ENCODE peak calls at places on chromosomes 7 and 10, in six cellular contexts. One of them, this sample, is unnamed.

GRCh38 chr10:17123062-17123661 is 6.4 kb downstream of the CUBN start:
- DNase-seq in H1: no peak
- DNase-seq in trophoblast cell: no peak
- DNase-seq in neuronal stem cell: no peak
- DNase-seq in mesenchymal stem cell: peak
- DNase-seq in IMR-90: peak
- DNase-seq in this sample: no peak

GRCh38 chr7:124799448-124799847 is 33.9 kb upstream of the GPR37 start:
- DNase-seq in IMR-90: no peak
- DNase-seq in neuronal stem cell: no peak
- DNase-seq in trophoblast cell: no peak
- DNase-seq in H1: no peak
- DNase-seq in mesenchymal stem cell: no peak
- DNase-seq in this sample: no peak

GRCh38 chr10:29613791-29614190 is 21.0 kb downstream of the SVIL start:
- DNase-seq in trophoblast cell: no peak
- DNase-seq in IMR-90: peak
- DNase-seq in H1: no peak
- DNase-seq in neuronal stem cell: no peak
- DNase-seq in mesenchymal stem cell: no peak
- DNase-seq in this sample: no peak

GRCh38 chr10:17607603-17608332 is 9.4 kb downstream of the HACD1 start:
- DNase-seq in IMR-90: peak
- DNase-seq in neuronal stem cell: peak
- DNase-seq in H1: no peak
- DNase-seq in mesenchymal stem cell: peak
- DNase-seq in trophoblast cell: peak
- DNase-seq in this sample: no peak

GRCh38 chr7:69067397-69067796 is 530.9 kb upstream of the AUTS2 start:
- DNase-seq in neuronal stem cell: no peak
- DNase-seq in H1: peak
- DNase-seq in IMR-90: no peak
- DNase-seq in mesenchymal stem cell: no peak
- DNase-seq in trophoblast cell: peak
- DNase-seq in this sample: peak

GRCh38 chr10:104303594-104304178 is 34.6 kb downstream of the ITPRIP start:
- DNase-seq in neuronal stem cell: no peak
- DNase-seq in mesenchymal stem cell: no peak
- DNase-seq in IMR-90: no peak
- DNase-seq in H1: no peak
- DNase-seq in trophoblast cell: no peak
- DNase-seq in this sample: no peak

GRCh38 chr7:90816511-90817142 is 220.5 kb downstream of the CDK14 start:
- DNase-seq in H1: no peak
- DNase-seq in mesenchymal stem cell: peak
- DNase-seq in trophoblast cell: peak
- DNase-seq in neuronal stem cell: no peak
- DNase-seq in IMR-90: peak
- DNase-seq in this sample: no peak

GRCh38 chr7:91949221-91950009 is 8.8 kb downstream of the AKAP9 start:
- DNase-seq in trophoblast cell: no peak
- DNase-seq in IMR-90: peak
- DNase-seq in mesenchymal stem cell: peak
- DNase-seq in neuronal stem cell: no peak
- DNase-seq in H1: no peak
- DNase-seq in this sample: no peak

GRCh38 chr10:373015-373414 is 237.8 kb downstream of the ZMYND11 start:
- DNase-seq in IMR-90: peak
- DNase-seq in trophoblast cell: no peak
- DNase-seq in neuronal stem cell: no peak
- DNase-seq in mesenchymal stem cell: peak
- DNase-seq in H1: no peak
- DNase-seq in this sample: no peak

GRCh38 chr7:41943098-41943577 is 240.2 kb upstream of the INHBA start:
- DNase-seq in mesenchymal stem cell: peak
- DNase-seq in neuronal stem cell: peak
- DNase-seq in H1: no peak
- DNase-seq in trophoblast cell: peak
- DNase-seq in IMR-90: peak
- DNase-seq in this sample: peak

GRCh38 chr10:85648279-85648754 is 718.3 kb downstream of the GRID1 start:
- DNase-seq in IMR-90: no peak
- DNase-seq in neuronal stem cell: no peak
- DNase-seq in trophoblast cell: peak
- DNase-seq in H1: no peak
- DNase-seq in mesenchymal stem cell: peak
- DNase-seq in this sample: no peak
- H3K14ac ChIP-seq in IMR-90: no peak
- H3K14ac ChIP-seq in neuronal stem cell: no peak
- H3K14ac ChIP-seq in trophoblast cell: no peak
- H3K14ac ChIP-seq in H1: no peak
- H3K14ac ChIP-seq in mesenchymal stem cell: no peak
- H3K14ac ChIP-seq in this sample: no peak

GRCh38 chr7:2500701-2501100 is 18.9 kb upstream of the LFNG start:
- DNase-seq in mesenchymal stem cell: no peak
- DNase-seq in trophoblast cell: no peak
- DNase-seq in neuronal stem cell: no peak
- DNase-seq in H1: no peak
- DNase-seq in IMR-90: no peak
- DNase-seq in this sample: no peak
- H4K91ac ChIP-seq in mesenchymal stem cell: no peak
- H4K91ac ChIP-seq in trophoblast cell: no peak
- H4K91ac ChIP-seq in neuronal stem cell: peak
- H4K91ac ChIP-seq in H1: peak
- H4K91ac ChIP-seq in IMR-90: no peak
- H4K91ac ChIP-seq in this sample: no peak

DNA sequence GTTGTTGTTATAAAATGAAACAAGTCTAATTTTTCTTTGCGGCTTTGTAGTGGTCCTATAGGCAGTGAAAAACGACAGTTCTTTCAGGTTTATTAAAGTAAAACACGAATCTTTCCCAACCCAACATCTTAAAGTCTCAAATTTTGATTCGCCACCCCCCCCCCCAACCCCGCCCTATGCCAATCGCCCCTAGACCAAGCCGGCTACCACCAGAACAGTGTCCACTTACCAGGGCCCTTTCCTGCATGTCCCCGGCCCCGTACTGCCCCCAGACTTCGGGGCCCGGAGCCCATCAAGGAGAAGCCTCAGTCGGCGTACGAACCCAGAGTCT is 335 bp upstream of the CHCHD1 start:
- DNase-seq in H1: no peak
- DNase-seq in mesenchymal stem cell: no peak
- DNase-seq in neuronal stem cell: no peak
- DNase-seq in trophoblast cell: no peak
- DNase-seq in IMR-90: no peak
- DNase-seq in this sample: no peak
- H3K18ac ChIP-seq in H1: peak
- H3K18ac ChIP-seq in mesenchymal stem cell: peak
- H3K18ac ChIP-seq in neuronal stem cell: peak
- H3K18ac ChIP-seq in trophoblast cell: peak
- H3K18ac ChIP-seq in IMR-90: no peak
- H3K18ac ChIP-seq in this sample: no peak

DNA sequence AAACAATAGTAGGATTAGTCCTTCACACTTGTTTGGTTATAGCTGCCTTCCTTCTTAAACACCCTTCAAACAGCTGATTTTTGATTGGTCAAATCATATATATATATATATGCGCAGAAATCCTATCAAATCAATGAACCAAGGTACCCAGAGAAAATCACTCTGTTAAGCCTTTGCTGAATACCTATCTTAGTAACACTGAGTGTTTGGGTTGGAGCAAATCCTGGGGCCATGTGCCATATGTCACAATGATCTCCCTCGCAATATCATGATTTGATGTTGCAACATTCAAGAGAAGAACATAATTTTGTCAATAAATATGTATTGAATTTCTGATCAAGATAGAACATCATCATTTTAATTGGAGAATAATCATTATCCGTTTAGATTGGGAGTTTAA is 795.6 kb downstream of the REEP3 start:
- DNase-seq in mesenchymal stem cell: no peak
- DNase-seq in trophoblast cell: no peak
- DNase-seq in H1: no peak
- DNase-seq in neuronal stem cell: no peak
- DNase-seq in IMR-90: no peak
- DNase-seq in this sample: no peak
- H3K14ac ChIP-seq in mesenchymal stem cell: no peak
- H3K14ac ChIP-seq in trophoblast cell: no peak
- H3K14ac ChIP-seq in H1: no peak
- H3K14ac ChIP-seq in neuronal stem cell: no peak
- H3K14ac ChIP-seq in IMR-90: no peak
- H3K14ac ChIP-seq in this sample: no peak

GRCh38 chr10:96690755-96691730 is 29.3 kb downstream of the PIK3AP1 start:
- DNase-seq in trophoblast cell: peak
- DNase-seq in H1: no peak
- DNase-seq in mesenchymal stem cell: no peak
- DNase-seq in IMR-90: peak
- DNase-seq in neuronal stem cell: no peak
- DNase-seq in this sample: no peak
- H4K91ac ChIP-seq in trophoblast cell: no peak
- H4K91ac ChIP-seq in H1: no peak
- H4K91ac ChIP-seq in mesenchymal stem cell: no peak
- H4K91ac ChIP-seq in IMR-90: no peak
- H4K91ac ChIP-seq in neuronal stem cell: no peak
- H4K91ac ChIP-seq in this sample: no peak

DNA sequence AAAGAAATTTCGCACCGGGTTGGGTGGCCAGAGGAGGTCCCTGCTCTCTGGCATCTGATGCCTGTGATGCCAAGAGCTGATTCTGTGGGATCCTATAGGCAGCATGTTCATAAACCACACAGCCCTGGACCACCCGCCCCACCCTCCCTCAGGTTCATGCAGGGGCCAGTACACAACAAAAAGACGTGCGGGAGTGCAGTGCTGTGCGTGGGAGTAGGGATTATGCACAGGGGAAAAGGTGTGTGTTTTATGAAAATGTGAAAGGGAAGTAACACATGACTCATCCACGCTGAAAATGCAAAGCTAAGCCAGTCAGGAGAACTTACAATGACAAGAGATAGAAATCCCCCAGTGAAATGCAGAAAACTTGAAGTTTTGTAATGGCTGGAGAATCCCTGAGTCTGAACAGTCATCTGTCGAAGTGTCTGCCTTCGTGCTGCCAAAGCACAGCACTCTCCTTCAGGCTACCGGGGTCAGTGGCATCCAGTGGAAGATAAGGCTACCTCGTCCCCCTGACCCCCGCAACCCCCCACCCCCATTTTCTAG is 1.1 kb downstream of the KIAA1217 start:
- DNase-seq in H1: no peak
- DNase-seq in neuronal stem cell: no peak
- DNase-seq in IMR-90: peak
- DNase-seq in trophoblast cell: peak
- DNase-seq in mesenchymal stem cell: peak
- DNase-seq in this sample: no peak
- H3K18ac ChIP-seq in H1: peak
- H3K18ac ChIP-seq in neuronal stem cell: peak
- H3K18ac ChIP-seq in IMR-90: no peak
- H3K18ac ChIP-seq in trophoblast cell: no peak
- H3K18ac ChIP-seq in mesenchymal stem cell: no peak
- H3K18ac ChIP-seq in this sample: no peak

DNA sequence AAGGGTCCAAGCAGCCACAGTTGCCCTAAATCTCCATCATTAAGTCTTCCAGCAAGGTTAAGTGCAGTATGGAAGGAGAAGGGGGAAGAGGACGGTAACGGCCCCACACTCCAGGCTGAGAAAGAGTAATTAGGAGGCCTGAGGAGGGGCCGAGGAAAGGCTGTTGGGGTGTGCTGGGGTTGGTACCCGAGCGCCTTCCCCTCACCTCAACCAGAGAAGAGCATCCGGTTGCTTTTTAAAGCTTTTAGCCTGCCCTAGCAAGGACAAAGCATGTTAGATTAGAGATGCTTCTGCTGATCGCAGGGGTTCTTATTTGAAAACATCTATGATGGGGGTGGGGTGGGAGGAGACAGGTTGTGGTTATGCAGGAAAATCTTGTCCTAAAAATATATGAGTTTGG is 9.0 kb upstream of the ZSCAN21 start:
- DNase-seq in IMR-90: no peak
- DNase-seq in neuronal stem cell: no peak
- DNase-seq in trophoblast cell: no peak
- DNase-seq in mesenchymal stem cell: no peak
- DNase-seq in H1: no peak
- DNase-seq in this sample: no peak
- H3K14ac ChIP-seq in IMR-90: peak
- H3K14ac ChIP-seq in neuronal stem cell: no peak
- H3K14ac ChIP-seq in trophoblast cell: no peak
- H3K14ac ChIP-seq in mesenchymal stem cell: no peak
- H3K14ac ChIP-seq in H1: no peak
- H3K14ac ChIP-seq in this sample: no peak

DNA sequence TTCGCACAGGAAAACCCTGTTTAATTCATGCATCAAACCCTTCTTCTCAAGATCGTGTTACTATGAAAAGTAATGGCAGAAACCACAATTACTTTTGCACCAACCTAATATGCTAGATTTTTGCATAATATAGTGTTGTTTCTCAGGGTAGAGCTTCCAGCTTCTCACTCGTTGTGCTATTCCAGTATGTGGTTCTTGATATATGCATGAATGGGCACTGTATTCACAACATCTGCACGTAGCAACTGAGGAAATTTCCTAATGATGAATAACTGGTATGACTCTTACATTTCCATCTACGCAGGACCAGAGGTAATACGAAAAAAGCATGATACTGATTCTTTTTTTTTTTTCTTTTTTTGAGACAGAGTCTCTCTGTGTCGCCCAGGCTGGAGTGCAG is 326.6 kb upstream of the GALNT17 start:
- DNase-seq in mesenchymal stem cell: no peak
- DNase-seq in H1: no peak
- DNase-seq in neuronal stem cell: no peak
- DNase-seq in trophoblast cell: no peak
- DNase-seq in IMR-90: no peak
- DNase-seq in this sample: no peak
- H4K91ac ChIP-seq in mesenchymal stem cell: no peak
- H4K91ac ChIP-seq in H1: no peak
- H4K91ac ChIP-seq in neuronal stem cell: no peak
- H4K91ac ChIP-seq in trophoblast cell: no peak
- H4K91ac ChIP-seq in IMR-90: no peak
- H4K91ac ChIP-seq in this sample: no peak

DNA sequence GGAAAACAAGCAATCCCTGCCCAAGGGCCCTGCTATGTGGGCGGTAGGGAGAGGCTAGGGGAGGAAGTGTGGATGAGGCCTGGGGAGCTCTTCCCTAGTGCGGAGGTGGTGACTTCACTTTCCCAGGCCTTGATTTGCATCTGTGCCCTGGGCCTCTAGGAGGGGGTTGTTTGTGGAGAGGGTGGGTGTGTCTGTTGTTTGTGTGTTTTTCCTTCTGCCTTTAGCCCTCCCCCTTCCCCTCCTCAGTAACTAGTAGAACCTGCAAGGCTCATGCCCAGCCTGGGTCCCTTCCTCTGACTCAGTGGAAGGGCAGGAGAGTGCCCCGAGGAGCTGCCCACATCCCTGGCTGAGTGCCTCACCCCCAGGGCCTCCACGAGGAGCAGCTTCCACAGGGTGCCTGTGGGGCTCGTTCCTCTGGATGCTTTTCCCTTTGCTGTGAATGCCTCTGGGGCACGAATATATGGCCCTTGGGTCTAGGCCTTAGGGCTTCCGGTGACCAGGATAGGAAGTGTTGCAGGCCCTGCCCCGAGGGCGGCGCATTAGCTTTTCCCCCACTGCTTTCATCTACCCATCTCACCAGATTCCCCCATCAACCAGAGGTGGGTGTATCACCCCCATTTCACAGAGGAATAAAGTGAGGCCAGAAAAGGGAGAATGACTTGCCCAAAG is 89.4 kb upstream of the DUSP5 start:
- DNase-seq in mesenchymal stem cell: peak
- DNase-seq in H1: no peak
- DNase-seq in neuronal stem cell: no peak
- DNase-seq in IMR-90: no peak
- DNase-seq in trophoblast cell: peak
- DNase-seq in this sample: peak
- H3K18ac ChIP-seq in mesenchymal stem cell: peak
- H3K18ac ChIP-seq in H1: no peak
- H3K18ac ChIP-seq in neuronal stem cell: peak
- H3K18ac ChIP-seq in IMR-90: peak
- H3K18ac ChIP-seq in trophoblast cell: peak
- H3K18ac ChIP-seq in this sample: no peak

This sample was measured in H9.